ENCODE peak calls at places on chromosomes 7 and 10, in eight cellular contexts. H is gastrocnemius medialis, T is prostate gland, G is HepG2, U is uterus, W is GM12891, Q is transverse colon, R is heart left ventricle. E is an unnamed sample.
A peak's percentile ranks its signal among the peaks of the same experiment; 100 is the strongest.

GRCh38 chr7:30921951-30922401 is 10.3 kb downstream of the AQP1 start:
- DNase-seq in T (no peak), R (peak; percentile 31), U (peak; percentile 12), Q (peak; percentile 6), G (no peak), W (no peak), H (peak; percentile 10), E (no peak)

GRCh38 chr7:136074840-136075239 is 97.7 kb upstream of the MTPN start:
- DNase-seq in Q (no peak), R (no peak), H (no peak), G (no peak), U (no peak), T (no peak), W (no peak), E (no peak)

GRCh38 chr7:132337450-132338080 is 238.7 kb downstream of the PLXNA4 start:
- DNase-seq in R (no peak), H (no peak), Q (no peak), W (no peak), T (no peak), U (no peak), G (no peak), E (no peak)

GRCh38 chr7:30914611-30915601 is 3.3 kb downstream of the AQP1 start:
- DNase-seq in T (no peak), H (peak; percentile 42), Q (no peak), U (no peak), G (no peak), R (peak; percentile 61), W (no peak), E (peak; percentile 97)

GRCh38 chr7:105611856-105612775 is 30.8 kb upstream of the EFCAB10 start:
- DNase-seq in G (no peak), R (no peak), W (no peak), T (no peak), U (no peak), H (no peak), Q (no peak), E (peak; percentile 36)

GRCh38 chr10:74151057-74151878 is at the start of gene ADK:
- DNase-seq in R (peak; percentile 100), W (peak; percentile 87), Q (peak; percentile 100), T (peak; percentile 99), G (peak; percentile 96), H (peak; percentile 99), U (peak; percentile 100), E (peak; percentile 92)

GRCh38 chr10:117716896-117717295 is 174.3 kb downstream of the EMX2 start:
- DNase-seq in U (no peak), W (no peak), G (no peak), R (no peak), T (no peak), H (no peak), Q (no peak), E (no peak)

GRCh38 chr10:95474228-95475002 is 86.8 kb downstream of the SORBS1 start:
- DNase-seq in H (peak; percentile 78), R (peak; percentile 43), W (no peak), T (peak; percentile 31), U (no peak), Q (no peak), G (peak; percentile 29), E (no peak)

GRCh38 chr7:96287168-96287567 is 34.7 kb downstream of the SLC25A13 start:
- DNase-seq in T (no peak), Q (no peak), U (no peak), W (no peak), G (no peak), H (no peak), R (no peak), E (no peak)

GRCh38 chr7:20928022-20928421 is 141.3 kb upstream of the SP8 start:
- DNase-seq in R (no peak), T (no peak), U (no peak), G (no peak), H (no peak), W (no peak), Q (no peak), E (no peak)

GRCh38 chr10:124717911-124718734 is 26.1 kb downstream of the FAM53B start:
- DNase-seq in U (no peak), R (no peak), T (no peak), H (no peak), G (no peak), Q (no peak), W (peak; percentile 48), E (no peak)

GRCh38 chr7:25669300-25669781 is 441.1 kb upstream of the NPVF start:
- DNase-seq in G (no peak), W (no peak), U (no peak), R (no peak), Q (no peak), H (no peak), T (no peak), E (no peak)

GRCh38 chr10:100008142-100008522 is 1.6 kb downstream of the DNMBP start:
- DNase-seq in R (no peak), U (no peak), W (no peak), Q (no peak), H (no peak), T (no peak), G (no peak), E (no peak)

GRCh38 chr7:69814421-69814962 is 216.2 kb downstream of the AUTS2 start:
- DNase-seq in U (no peak), T (no peak), W (no peak), Q (no peak), R (peak; percentile 59), G (no peak), H (no peak), E (no peak)

GRCh38 chr10:32005050-32005449 is 51.2 kb downstream of the KIF5B start:
- DNase-seq in U (no peak), R (no peak), Q (peak; percentile 27), T (peak; percentile 10), G (peak; percentile 58), H (no peak), W (no peak), E (peak; percentile 12)

GRCh38 chr10:91410638-91411367 is 659 bp downstream of the HECTD2 start:
- DNase-seq in G (no peak), U (peak; percentile 27), H (peak; percentile 39), T (peak; percentile 37), R (no peak), Q (no peak), W (no peak), E (peak; percentile 52)

GRCh38 chr7:2281556-2281955 is 32.7 kb downstream of the SNX8 start:
- DNase-seq in W (no peak), H (no peak), G (no peak), R (peak; percentile 43), T (no peak), Q (no peak), U (peak; percentile 64), E (no peak)

DNA sequence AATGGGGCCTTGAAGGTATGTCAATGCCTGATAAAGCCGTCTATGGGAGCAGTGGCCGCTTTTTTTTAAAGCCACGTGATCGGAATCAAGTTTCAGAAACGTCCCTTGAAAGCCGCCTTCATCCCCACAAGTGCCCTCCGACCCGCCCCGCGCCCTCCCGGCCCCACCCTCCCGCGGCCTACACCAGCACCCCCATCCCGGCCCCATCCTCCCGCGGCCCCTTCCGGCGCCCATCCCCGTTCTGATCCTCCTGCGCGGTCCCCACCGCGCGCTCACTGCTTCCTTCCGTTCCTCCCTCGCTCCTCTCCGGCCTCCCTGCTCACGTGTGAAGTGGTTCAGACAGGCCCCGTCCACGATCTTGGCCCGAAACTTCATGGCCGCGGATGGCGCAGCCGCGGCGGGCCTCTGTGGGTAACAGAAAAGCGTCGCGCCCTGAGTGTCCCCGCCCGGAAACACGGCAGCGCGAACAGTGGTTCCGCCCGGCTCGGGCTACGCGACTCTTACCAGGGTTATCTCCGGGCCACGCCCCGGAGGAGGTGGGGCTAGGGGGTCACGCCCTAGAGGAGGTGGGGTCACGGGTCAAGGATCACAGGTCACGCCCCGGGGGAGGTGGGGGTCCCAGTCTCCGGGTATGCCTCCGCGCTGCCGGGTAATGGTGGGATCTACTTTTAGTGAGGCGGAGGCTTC is at the start of gene HUS1:
- DNase-seq in T (peak; percentile 68), R (peak; percentile 95), W (peak; percentile 84), Q (peak; percentile 96), G (peak; percentile 80), U (peak; percentile 90), H (peak; percentile 88), E (peak; percentile 97)
- TF ChIP-seq POLR2A in T (peak; percentile 53), R (peak; percentile 77), W (peak; percentile 85), Q (peak; percentile 91), G (peak; percentile 75), U (peak; percentile 59), H (peak; percentile 60), E (peak; percentile 90)

DNA sequence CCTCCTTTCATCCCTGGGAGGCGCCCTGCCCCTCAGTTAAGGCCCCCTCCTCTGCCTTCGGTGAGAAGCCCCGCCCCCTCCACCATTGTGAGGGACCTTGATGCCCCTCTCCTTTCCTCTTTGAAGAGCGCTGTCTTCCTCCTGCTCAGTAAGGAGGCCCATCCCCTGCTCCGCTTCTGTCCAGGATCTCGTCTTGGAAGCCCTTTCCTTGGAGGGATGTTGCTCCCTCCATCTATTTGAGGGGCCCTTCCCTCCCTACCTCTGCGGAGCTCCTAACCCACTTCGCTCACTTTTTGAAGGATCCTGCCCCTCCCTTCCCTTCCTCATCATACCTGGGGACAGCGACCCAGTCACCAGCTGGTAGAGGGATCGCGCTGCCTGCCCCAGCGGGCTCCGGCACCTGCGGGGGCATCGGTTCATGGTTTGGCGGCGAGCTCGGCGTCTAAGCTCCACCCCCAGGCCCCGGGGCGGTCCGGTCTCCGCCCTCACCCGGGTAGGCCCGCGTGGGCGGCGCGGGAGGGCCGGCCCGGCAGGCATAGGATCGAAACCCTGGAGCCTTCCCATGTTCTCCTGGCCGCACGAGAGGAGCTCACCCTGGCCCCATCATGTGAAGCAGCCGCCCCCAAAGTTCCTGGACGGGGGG is 4.1 kb downstream of the KCNIP2 start:
- DNase-seq in R (peak; percentile 57), U (peak; percentile 37), W (peak; percentile 77), H (no peak), T (no peak), G (no peak), Q (peak; percentile 68), E (no peak)
- TF ChIP-seq POLR2A in R (no peak), U (no peak), W (no peak), H (no peak), T (no peak), G (no peak), Q (no peak), E (no peak)

DNA sequence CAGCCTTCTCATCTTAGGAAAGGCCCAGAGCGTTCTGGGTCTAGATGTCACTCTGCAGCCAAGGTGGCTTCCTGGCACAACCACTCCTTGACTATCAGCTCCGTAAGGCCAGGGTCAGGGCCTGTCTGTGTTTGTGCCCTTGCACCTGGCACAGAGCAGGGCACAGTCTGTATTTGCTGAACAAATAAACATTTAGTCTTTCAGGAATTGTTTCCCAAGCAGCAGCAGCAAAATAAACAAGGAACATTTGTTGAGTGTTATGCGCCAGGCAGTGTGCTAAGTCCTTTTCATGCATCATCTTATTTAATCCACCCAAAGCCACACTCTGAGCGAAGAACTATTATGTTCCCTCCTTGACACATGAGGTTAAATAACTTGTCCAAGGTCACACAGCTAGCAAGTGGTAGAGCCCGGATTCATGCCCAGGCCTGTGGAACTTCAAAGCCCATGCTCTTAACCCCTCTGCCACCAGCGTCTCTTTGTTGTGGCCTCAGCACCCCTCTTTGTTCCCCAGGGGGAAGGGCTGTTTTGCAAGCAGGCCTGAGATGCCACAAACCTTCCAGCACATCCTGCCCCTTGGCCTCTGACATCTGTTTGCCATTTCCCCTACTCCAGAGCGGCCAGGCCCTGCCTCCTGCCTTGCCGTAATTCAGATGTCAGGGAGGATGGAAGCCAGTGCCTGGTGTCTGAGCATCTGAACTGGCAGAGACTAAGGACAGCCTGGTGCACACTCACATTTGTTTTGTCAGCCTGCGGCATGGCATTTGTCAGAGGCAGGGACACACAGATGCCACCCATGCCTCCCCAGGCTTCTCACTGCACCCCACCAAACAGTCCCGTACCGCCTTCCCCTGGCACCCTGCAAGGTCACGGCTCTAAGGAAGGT is 325.8 kb upstream of the ZMIZ1 start:
- DNase-seq in T (peak; percentile 9), H (peak; percentile 33), Q (no peak), R (peak; percentile 57), W (no peak), U (no peak), G (peak; percentile 72), E (no peak)
- TF ChIP-seq POLR2A in T (no peak), H (no peak), Q (no peak), R (no peak), W (no peak), U (no peak), G (no peak), E (no peak)

GRCh38 chr10:119650692-119651513 is at the start of gene BAG3:
- DNase-seq in U (peak; percentile 95), H (peak; percentile 98), W (peak; percentile 71), T (peak; percentile 94), G (peak; percentile 69), R (peak; percentile 97), Q (peak; percentile 94), E (peak; percentile 79)
- TF ChIP-seq POLR2A in U (peak; percentile 89), H (no peak), W (peak; percentile 71), T (peak; percentile 91), G (peak; percentile 94), R (no peak), Q (peak; percentile 90), E (peak; percentile 83)